ENCODE peak calls at places on chromosomes 4 and X, in eight cellular contexts. E is iPS-NIHi11; H is activated naive CD4-positive, alpha-beta T cell treated with anti-CD3 and anti-CD28 coated beads for 36 hours; J is dermis blood vessel endothelial cell; M is D341Med; U is MM.1S; Z is stimulated activated naive B cell treated with anti-CD40 and anti-IgM and Interleukin-4, amounts not matched to agents 10 μg/mL and 1 μg/mL and 100 μg/mL, for 72 hours; X is NCI-H2227 treated with DMSO at 0.1 percent for 48 hours. W is an unnamed sample.

GRCh38 chr4:150852237-150852636 is 162.8 kb downstream of the LRBA start:
- DNase-seq in E (no peak), H (no peak), J (no peak), M (no peak), U (no peak), Z (no peak), X (no peak), W (no peak)

GRCh38 chr4:151690164-151690856 is 70.5 kb downstream of the GATB start:
- DNase-seq in E (no peak), H (no peak), J (peak; percentile 13), M (peak; percentile 51), U (no peak), Z (no peak), X (no peak), W (no peak)

GRCh38 chr4:39085891-39086290 is 23.9 kb downstream of the KLHL5 start:
- DNase-seq in E (no peak), H (no peak), J (no peak), M (no peak), U (no peak), Z (no peak), X (no peak), W (no peak)

GRCh38 chr4:183407635-183408463 is 36.6 kb upstream of the CDKN2AIP start:
- DNase-seq in E (no peak), H (no peak), J (no peak), M (no peak), U (no peak), Z (no peak), X (no peak), W (no peak)

GRCh38 chrX:13520441-13520840 is 49.0 kb upstream of the EGFL6 start:
- DNase-seq in E (no peak), H (no peak), J (peak; percentile 16), M (no peak), U (no peak), Z (no peak), X (no peak), W (no peak)

GRCh38 chr4:36394352-36394903 is 113.0 kb downstream of the DTHD1 start:
- DNase-seq in E (no peak), H (peak; percentile 63), J (no peak), M (no peak), U (peak; percentile 11), Z (no peak), X (no peak), W (no peak)

GRCh38 chr4:54660591-54660990 is 2.8 kb downstream of the KIT start:
- DNase-seq in E (no peak), H (no peak), J (no peak), M (no peak), U (no peak), Z (no peak), X (no peak), W (no peak)

GRCh38 chr4:42519803-42520417 is 122.6 kb downstream of the SHISA3 start:
- DNase-seq in E (peak; percentile 49), H (peak; percentile 71), J (peak; percentile 78), M (peak; percentile 33), U (peak; percentile 63), Z (peak; percentile 11), X (peak; percentile 29), W (no peak)

GRCh38 chr4:167100120-167100519 is 134.2 kb downstream of the SPOCK3 start:
- DNase-seq in E (no peak), H (no peak), J (no peak), M (no peak), U (peak; percentile 74), Z (no peak), X (peak; percentile 23), W (no peak)

GRCh38 chr4:13548984-13549546 is 4.8 kb upstream of the NKX3-2 start:
- DNase-seq in E (peak; percentile 88), H (peak; percentile 94), J (peak; percentile 87), M (peak; percentile 85), U (peak; percentile 93), Z (peak; percentile 76), X (peak; percentile 30), W (peak; percentile 50)

GRCh38 chr4:80309301-80310004 is 26.1 kb upstream of the CFAP299 start:
- DNase-seq in E (no peak), H (no peak), J (peak; percentile 50), M (no peak), U (no peak), Z (no peak), X (no peak), W (no peak)

GRCh38 chrX:79413963-79414362 is 46.8 kb upstream of the ITM2A start:
- DNase-seq in E (no peak), H (no peak), J (no peak), M (no peak), U (no peak), Z (no peak), X (no peak), W (no peak)

GRCh38 chr4:144644368-144645101 is 1.4 kb upstream of the HHIP start:
- DNase-seq in E (no peak), H (no peak), J (peak; percentile 32), M (no peak), U (no peak), Z (no peak), X (no peak), W (no peak)

GRCh38 chrX:97639526-97639925 is 755.8 kb downstream of the RPA4 start:
- DNase-seq in E (peak; percentile 46), H (peak; percentile 6), J (no peak), M (no peak), U (peak; percentile 92), Z (no peak), X (no peak), W (peak; percentile 74)

GRCh38 chr4:71604785-71605184 is 179.1 kb downstream of the GC start:
- DNase-seq in E (no peak), H (no peak), J (no peak), M (no peak), U (peak; percentile 66), Z (no peak), X (no peak), W (no peak)

GRCh38 chrX:21711848-21712197 is 46.1 kb downstream of the SMPX start:
- DNase-seq in E (no peak), H (no peak), J (no peak), M (no peak), U (no peak), Z (no peak), X (no peak), W (no peak)

GRCh38 chr4:185011408-185011807 is 6.9 kb upstream of the HELT start:
- DNase-seq in E (peak; percentile 66), H (no peak), J (peak; percentile 52), M (peak; percentile 81), U (peak; percentile 32), Z (no peak), X (no peak), W (no peak)

GRCh38 chr4:181909368-181909767 is 333.8 kb upstream of the TENM3 start:
- DNase-seq in E (peak; percentile 14), H (no peak), J (no peak), M (no peak), U (no peak), Z (no peak), X (no peak), W (no peak)

GRCh38 chr4:140162596-140162995 is 8.6 kb upstream of the MAML3 start:
- DNase-seq in E (no peak), H (no peak), J (peak; percentile 51), M (no peak), U (no peak), Z (no peak), X (no peak), W (no peak)

GRCh38 chrX:35842657-35843056 is 44.5 kb downstream of the MAGEB16 start:
- DNase-seq in E (no peak), H (no peak), J (no peak), M (no peak), U (peak; percentile 36), Z (no peak), X (no peak), W (no peak)

GRCh38 chrX:33379839-33380238 is 168.5 kb upstream of the DMD start:
- DNase-seq in E (no peak), H (no peak), J (no peak), M (no peak), U (no peak), Z (no peak), X (no peak), W (no peak)

GRCh38 chr4:76380561-76380960 is 40.4 kb downstream of the CCDC158 start:
- DNase-seq in E (peak; percentile 58), H (no peak), J (no peak), M (no peak), U (no peak), Z (no peak), X (no peak), W (no peak)

GRCh38 chr4:125520258-125520990 is 205.7 kb downstream of the FAT4 start:
- DNase-seq in E (no peak), H (no peak), J (peak; percentile 57), M (no peak), U (no peak), Z (no peak), X (no peak), W (no peak)

GRCh38 chrX:109709129-109709631 is 23.9 kb downstream of the ACSL4 start:
- DNase-seq in E (peak; percentile 1), H (peak; percentile 10), J (peak; percentile 13), M (no peak), U (peak; percentile 70), Z (no peak), X (no peak), W (no peak)

W was measured in NCI-H524 treated with DMSO at 0.1 percent for 48 hours.